ENCODE peak calls at places on chromosomes 7 and 10, in five cellular contexts. One of them, this sample, is unnamed.

GRCh38 chr10:101319241-101319915 is 34.6 kb upstream of the BTRC start:
- DNase-seq in IMR-90: peak; percentile 19
- DNase-seq in H9: peak; percentile 52
- DNase-seq in neuronal stem cell: no peak
- DNase-seq in mesendoderm: peak; percentile 78
- DNase-seq in this sample: peak; percentile 10

GRCh38 chr7:151711906-151712771 is 164.8 kb downstream of the PRKAG2 start:
- DNase-seq in H9: no peak
- DNase-seq in neuronal stem cell: no peak
- DNase-seq in IMR-90: no peak
- DNase-seq in mesendoderm: no peak
- DNase-seq in this sample: no peak

GRCh38 chr7:44914992-44915607 is 29.8 kb upstream of the PURB start:
- DNase-seq in IMR-90: no peak
- DNase-seq in H9: no peak
- DNase-seq in mesendoderm: no peak
- DNase-seq in neuronal stem cell: no peak
- DNase-seq in this sample: peak; percentile 26

GRCh38 chr7:19930051-19930450 is 156.6 kb upstream of the TMEM196 start:
- DNase-seq in mesendoderm: no peak
- DNase-seq in H9: no peak
- DNase-seq in IMR-90: no peak
- DNase-seq in neuronal stem cell: no peak
- DNase-seq in this sample: no peak

GRCh38 chr7:26200113-26200443 is 468 bp downstream of the HNRNPA2B1 start:
- DNase-seq in neuronal stem cell: peak; percentile 61
- DNase-seq in IMR-90: no peak
- DNase-seq in H9: peak; percentile 55
- DNase-seq in mesendoderm: peak; percentile 80
- DNase-seq in this sample: no peak

GRCh38 chr10:30500963-30501504 is 67.0 kb downstream of the MAP3K8 start:
- DNase-seq in mesendoderm: no peak
- DNase-seq in H9: no peak
- DNase-seq in neuronal stem cell: no peak
- DNase-seq in IMR-90: no peak
- DNase-seq in this sample: no peak

GRCh38 chr7:17095001-17095574 is 203.4 kb upstream of the AHR start:
- DNase-seq in mesendoderm: no peak
- DNase-seq in H9: no peak
- DNase-seq in neuronal stem cell: no peak
- DNase-seq in IMR-90: no peak
- DNase-seq in this sample: no peak

GRCh38 chr7:157604661-157605381 is 268.0 kb downstream of the DNAJB6 start:
- DNase-seq in mesendoderm: no peak
- DNase-seq in H9: no peak
- DNase-seq in neuronal stem cell: no peak
- DNase-seq in IMR-90: no peak
- DNase-seq in this sample: no peak

GRCh38 chr10:132987671-132988571 is 45.6 kb upstream of the CFAP46 start:
- DNase-seq in neuronal stem cell: no peak
- DNase-seq in IMR-90: peak; percentile 87
- DNase-seq in H9: no peak
- DNase-seq in mesendoderm: no peak
- DNase-seq in this sample: no peak

GRCh38 chr10:110651044-110651958 is 7.2 kb downstream of the RBM20 start:
- DNase-seq in mesendoderm: no peak
- DNase-seq in H9: no peak
- DNase-seq in neuronal stem cell: no peak
- DNase-seq in IMR-90: peak; percentile 98
- DNase-seq in this sample: peak; percentile 99

GRCh38 chr10:4654496-4654895 is 171.5 kb upstream of the AKR1E2 start:
- DNase-seq in IMR-90: no peak
- DNase-seq in neuronal stem cell: no peak
- DNase-seq in H9: no peak
- DNase-seq in mesendoderm: no peak
- DNase-seq in this sample: no peak

GRCh38 chr10:14192746-14193145 is 138.0 kb downstream of the FRMD4A start:
- DNase-seq in IMR-90: no peak
- DNase-seq in mesendoderm: no peak
- DNase-seq in H9: no peak
- DNase-seq in neuronal stem cell: no peak
- DNase-seq in this sample: no peak

GRCh38 chr7:78377532-78377931 is 579.0 kb downstream of the PHTF2 start:
- DNase-seq in H9: no peak
- DNase-seq in IMR-90: no peak
- DNase-seq in mesendoderm: no peak
- DNase-seq in neuronal stem cell: no peak
- DNase-seq in this sample: no peak

GRCh38 chr10:123140164-123140982 is 4.6 kb downstream of the HMX3 start:
- DNase-seq in mesendoderm: peak; percentile 37
- DNase-seq in H9: no peak
- DNase-seq in IMR-90: no peak
- DNase-seq in neuronal stem cell: no peak
- DNase-seq in this sample: no peak

GRCh38 chr7:117098457-117098856 is 145.2 kb downstream of the ST7 start:
- DNase-seq in mesendoderm: no peak
- DNase-seq in H9: no peak
- DNase-seq in IMR-90: peak; percentile 99
- DNase-seq in neuronal stem cell: no peak
- DNase-seq in this sample: peak; percentile 73

GRCh38 chr7:130838738-130839137 is 104.7 kb upstream of the KLF14 start:
- DNase-seq in IMR-90: peak; percentile 99
- DNase-seq in neuronal stem cell: no peak
- DNase-seq in H9: no peak
- DNase-seq in mesendoderm: no peak
- DNase-seq in this sample: peak; percentile 96

GRCh38 chr7:116671681-116672595 is at the start of gene MET:
- DNase-seq in mesendoderm: peak; percentile 67
- DNase-seq in IMR-90: peak; percentile 72
- DNase-seq in neuronal stem cell: peak; percentile 64
- DNase-seq in H9: peak; percentile 74
- DNase-seq in this sample: peak; percentile 60

GRCh38 chr7:135980665-135981180 is 3.6 kb upstream of the MTPN start:
- DNase-seq in neuronal stem cell: no peak
- DNase-seq in H9: no peak
- DNase-seq in IMR-90: peak; percentile 39
- DNase-seq in mesendoderm: no peak
- DNase-seq in this sample: peak; percentile 75

GRCh38 chr10:46106410-46107255 is 60.6 kb upstream of the MSMB start:
- DNase-seq in IMR-90: peak; percentile 12
- DNase-seq in neuronal stem cell: peak; percentile 23
- DNase-seq in H9: peak; percentile 82
- DNase-seq in mesendoderm: peak; percentile 87
- DNase-seq in this sample: peak; percentile 75

GRCh38 chr7:159099217-159099655 is 45.4 kb downstream of the VIPR2 start:
- DNase-seq in neuronal stem cell: no peak
- DNase-seq in IMR-90: no peak
- DNase-seq in H9: peak; percentile 17
- DNase-seq in mesendoderm: peak; percentile 74
- DNase-seq in this sample: no peak

DNA sequence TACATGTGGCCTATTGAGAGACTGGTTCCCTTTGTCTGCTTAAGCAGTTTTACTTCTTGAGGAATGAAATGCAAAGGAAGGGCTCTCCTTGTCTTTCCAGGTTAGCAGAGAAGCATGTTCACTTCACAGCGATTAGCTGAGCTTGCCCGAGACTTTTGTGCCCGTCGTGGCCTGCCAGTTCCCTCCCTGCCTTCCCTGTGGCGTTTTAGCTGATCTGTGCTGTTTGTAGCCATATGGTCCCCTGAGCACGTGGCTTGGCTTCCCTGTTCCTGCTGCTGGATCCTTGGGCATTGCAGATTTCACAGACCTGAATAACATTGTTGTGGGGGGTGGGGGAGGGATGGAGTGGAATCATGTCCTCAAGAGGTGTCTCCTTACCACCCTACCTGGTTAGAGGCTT is 61.8 kb downstream of the SND1 start:
- DNase-seq in IMR-90: no peak
- DNase-seq in mesendoderm: no peak
- DNase-seq in H9: no peak
- DNase-seq in neuronal stem cell: no peak
- DNase-seq in this sample: no peak
- H3K18ac ChIP-seq in IMR-90: no peak overlapping the region
- H3K18ac ChIP-seq in mesendoderm: no peak overlapping the region
- H3K18ac ChIP-seq in H9: no peak overlapping the region
- H3K18ac ChIP-seq in neuronal stem cell: no peak overlapping the region
- H3K18ac ChIP-seq in this sample: no peak overlapping the region

GRCh38 chr7:120052884-120053382 is 220.0 kb upstream of the KCND2 start:
- DNase-seq in IMR-90: peak; percentile 99
- DNase-seq in mesendoderm: peak; percentile 57
- DNase-seq in H9: no peak
- DNase-seq in neuronal stem cell: no peak
- DNase-seq in this sample: peak; percentile 100

GRCh38 chr7:120056227-120056626 is 216.7 kb upstream of the KCND2 start:
- DNase-seq in IMR-90: no peak
- DNase-seq in H9: no peak
- DNase-seq in mesendoderm: no peak
- DNase-seq in neuronal stem cell: no peak
- DNase-seq in this sample: no peak

GRCh38 chr7:120053390-120053961 is 219.5 kb upstream of the KCND2 start:
- DNase-seq in mesendoderm: no peak
- DNase-seq in IMR-90: peak; percentile 82
- DNase-seq in H9: no peak
- DNase-seq in neuronal stem cell: no peak
- DNase-seq in this sample: peak; percentile 93

GRCh38 chr7:120054376-120055100 is 218.4 kb upstream of the KCND2 start:
- DNase-seq in IMR-90: no peak
- DNase-seq in neuronal stem cell: no peak
- DNase-seq in mesendoderm: no peak
- DNase-seq in H9: no peak
- DNase-seq in this sample: peak; percentile 46

DNA sequence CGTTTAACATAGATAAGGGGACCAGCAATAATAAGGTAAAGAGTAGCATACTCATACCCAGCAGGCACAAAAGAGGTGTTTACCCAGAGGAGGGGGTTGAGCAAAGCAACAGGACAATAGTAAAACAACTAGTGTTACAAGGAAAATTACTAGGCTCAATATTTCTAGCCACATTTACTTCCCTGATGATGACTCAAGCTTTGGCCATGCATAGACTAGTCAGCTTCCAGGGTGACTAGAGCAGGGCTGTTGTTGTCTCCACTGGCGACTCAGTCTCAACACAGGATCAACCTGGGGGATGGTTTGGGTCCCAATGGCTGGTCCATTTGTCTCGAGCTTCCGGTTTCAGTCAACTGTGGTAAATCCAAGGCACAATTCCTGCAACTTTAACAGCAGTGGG is 217.7 kb upstream of the KCND2 start:
- DNase-seq in H9: no peak
- DNase-seq in mesendoderm: peak; percentile 55
- DNase-seq in neuronal stem cell: no peak
- DNase-seq in IMR-90: peak; percentile 78
- DNase-seq in this sample: peak; percentile 77
- H3K18ac ChIP-seq in H9: no peak overlapping the region
- H3K18ac ChIP-seq in mesendoderm: no peak overlapping the region
- H3K18ac ChIP-seq in neuronal stem cell: no peak overlapping the region
- H3K18ac ChIP-seq in IMR-90: peak overlapping the region; percentile 99
- H3K18ac ChIP-seq in this sample: peak overlapping the region; percentile 63

DNA sequence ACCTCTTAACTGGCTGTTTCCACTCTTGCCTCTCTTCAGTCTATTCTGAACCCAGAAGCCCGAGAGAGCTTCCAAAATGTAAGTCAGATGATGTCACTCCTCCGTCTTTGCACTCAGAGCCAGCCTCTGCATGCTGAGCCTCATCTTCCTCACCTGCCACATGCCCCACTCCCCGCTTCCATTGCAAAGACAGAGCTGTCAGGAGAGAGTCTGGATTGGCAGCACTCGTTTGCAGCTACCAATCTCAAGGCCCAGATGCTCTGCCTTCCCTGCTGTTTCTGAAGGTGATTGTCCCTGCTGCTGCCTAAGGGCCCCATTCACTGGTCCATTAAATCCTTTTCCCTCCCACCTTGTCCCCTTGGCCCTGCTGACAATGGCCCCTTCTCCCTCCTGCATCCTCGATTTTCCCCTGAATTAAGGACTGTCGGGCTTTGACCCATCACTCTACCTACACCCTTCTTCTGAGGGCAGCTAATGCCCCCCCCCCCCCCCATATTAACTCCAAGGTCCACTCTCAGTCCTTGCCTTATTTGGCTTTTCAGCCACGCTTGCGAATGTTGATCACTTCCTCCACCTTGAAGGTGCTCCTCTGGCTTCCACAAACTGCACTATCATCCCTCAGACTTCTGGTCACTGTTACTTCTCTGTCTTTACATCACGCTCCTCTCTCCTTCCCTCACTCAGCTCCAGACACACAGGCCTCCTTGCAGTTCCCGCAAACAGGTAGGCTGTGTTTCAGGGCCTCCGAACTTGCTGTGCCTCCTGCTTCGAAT is 98.5 kb downstream of the CHN2 start:
- DNase-seq in neuronal stem cell: no peak
- DNase-seq in IMR-90: no peak
- DNase-seq in mesendoderm: no peak
- DNase-seq in H9: no peak
- DNase-seq in this sample: no peak
- H3K18ac ChIP-seq in neuronal stem cell: peak overlapping the region; percentile 48
- H3K18ac ChIP-seq in IMR-90: no peak overlapping the region
- H3K18ac ChIP-seq in mesendoderm: no peak overlapping the region
- H3K18ac ChIP-seq in H9: peak overlapping the region; percentile 40
- H3K18ac ChIP-seq in this sample: no peak overlapping the region

GRCh38 chr7:1916621-1916970 is 246.5 kb downstream of the ELFN1 start:
- DNase-seq in H9: no peak
- DNase-seq in neuronal stem cell: no peak
- DNase-seq in IMR-90: no peak
- DNase-seq in mesendoderm: no peak
- DNase-seq in this sample: no peak
- H3K18ac ChIP-seq in H9: no peak overlapping the region
- H3K18ac ChIP-seq in neuronal stem cell: no peak overlapping the region
- H3K18ac ChIP-seq in IMR-90: no peak overlapping the region
- H3K18ac ChIP-seq in mesendoderm: no peak overlapping the region
- H3K18ac ChIP-seq in this sample: no peak overlapping the region

GRCh38 chr7:98300595-98301372 is 19.3 kb downstream of the BRI3 start:
- DNase-seq in neuronal stem cell: no peak
- DNase-seq in mesendoderm: peak; percentile 66
- DNase-seq in IMR-90: no peak
- DNase-seq in H9: no peak
- DNase-seq in this sample: no peak
- H3K18ac ChIP-seq in neuronal stem cell: peak overlapping the region; percentile 77
- H3K18ac ChIP-seq in mesendoderm: no peak overlapping the region
- H3K18ac ChIP-seq in IMR-90: no peak overlapping the region
- H3K18ac ChIP-seq in H9: no peak overlapping the region
- H3K18ac ChIP-seq in this sample: peak overlapping the region; percentile 25

DNA sequence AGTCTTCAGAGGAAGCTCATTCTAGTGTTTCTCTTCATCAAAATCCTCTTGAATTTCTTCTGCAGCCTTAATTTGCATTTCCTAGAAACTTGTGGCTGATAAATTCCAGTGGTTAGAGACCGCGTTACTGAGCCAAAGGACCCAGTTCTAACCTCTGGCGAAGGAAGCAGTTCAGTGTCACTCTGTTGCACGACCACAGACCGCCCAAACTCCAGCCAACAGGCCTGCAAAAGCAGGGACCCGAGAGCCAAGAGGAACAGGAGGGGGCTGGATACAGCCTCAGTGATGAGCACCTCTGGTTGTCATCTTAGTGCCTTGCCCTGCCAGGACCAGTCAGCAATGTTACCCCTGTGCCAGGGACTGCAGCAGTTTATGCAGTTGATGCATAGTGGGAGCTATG is 70.0 kb downstream of the AFAP1L2 start:
- DNase-seq in H9: no peak
- DNase-seq in mesendoderm: no peak
- DNase-seq in neuronal stem cell: no peak
- DNase-seq in IMR-90: no peak
- DNase-seq in this sample: peak; percentile 55
- H3K18ac ChIP-seq in H9: no peak overlapping the region
- H3K18ac ChIP-seq in mesendoderm: no peak overlapping the region
- H3K18ac ChIP-seq in neuronal stem cell: peak overlapping the region; percentile 25
- H3K18ac ChIP-seq in IMR-90: no peak overlapping the region
- H3K18ac ChIP-seq in this sample: peak overlapping the region; percentile 82